ENCODE peak calls at places on chromosomes 11 and 22, in four cellular contexts. N is D721Med, L is KBM-7, F is transverse colon. A is an unnamed sample.

GRCh38 chr22:29679316-29679715 is 40.5 kb upstream of the CABP7 start:
- DNase-seq in L (no peak), N (no peak), F (no peak), A (no peak)

GRCh38 chr22:37349043-37349814 is 66.9 kb downstream of the CYTH4 start:
- DNase-seq in F (no peak), N (no peak), L (no peak), A (no peak)

GRCh38 chr11:96207459-96208449 is 135.2 kb downstream of the MAML2 start:
- DNase-seq in F (peak; percentile 52), L (peak; percentile 55), N (no peak), A (no peak)

GRCh38 chr11:68303982-68304780 is 8.2 kb upstream of the LRP5 start:
- DNase-seq in F (no peak), L (no peak), N (no peak), A (no peak)

GRCh38 chr11:36018967-36019596 is 75.2 kb downstream of the LDLRAD3 start:
- DNase-seq in L (no peak), N (no peak), F (no peak), A (no peak)

GRCh38 chr11:119460130-119460529 is 37.2 kb upstream of the THY1 start:
- DNase-seq in L (no peak), F (no peak), N (no peak), A (no peak)

GRCh38 chr11:108788565-108789199 is 123.8 kb downstream of the DDX10 start:
- DNase-seq in F (no peak), L (peak; percentile 22), N (no peak), A (peak; percentile 34)

GRCh38 chr11:82775736-82776346 is 42.2 kb upstream of the FAM181B start:
- DNase-seq in L (peak; percentile 65), N (no peak), F (peak; percentile 40), A (peak; percentile 55)

GRCh38 chr11:108223449-108224149 is 732 bp downstream of the ATM start:
- DNase-seq in F (no peak), L (peak; percentile 35), N (no peak), A (no peak)

GRCh38 chr11:73314121-73314948 is 6.3 kb downstream of the ARHGEF17 start:
- DNase-seq in F (peak; percentile 12), N (no peak), L (peak; percentile 35), A (no peak)

GRCh38 chr11:2298795-2299747 is 2.6 kb downstream of the C11orf21 start:
- DNase-seq in F (peak; percentile 44), L (no peak), N (no peak), A (no peak)

GRCh38 chr11:58023435-58023931 is at the start of gene OR9Q1:
- DNase-seq in F (no peak), L (no peak), N (no peak), A (no peak)

GRCh38 chr22:48754611-48755331 is 1072.9 kb downstream of the BRD1 start:
- DNase-seq in N (no peak), L (no peak), F (no peak), A (no peak)

GRCh38 chr11:61297741-61298140 is 2.6 kb upstream of the VWCE start:
- DNase-seq in N (no peak), L (peak; percentile 91), F (no peak), A (peak; percentile 71)

GRCh38 chr11:59174664-59175033 is 2.7 kb downstream of the DTX4 start:
- DNase-seq in F (peak; percentile 70), N (no peak), L (no peak), A (no peak)

GRCh38 chr11:114280696-114281095 is 15.5 kb upstream of the NNMT start:
- DNase-seq in N (no peak), F (no peak), L (peak; percentile 62), A (no peak)

GRCh38 chr22:38397189-38398097 is 57.6 kb downstream of the KCNJ4 start:
- DNase-seq in N (no peak), F (peak; percentile 59), L (peak; percentile 73), A (no peak)

GRCh38 chr22:28907311-28908008 is 24.1 kb downstream of the ZNRF3 start:
- DNase-seq in F (no peak), N (no peak), L (no peak), A (no peak)

GRCh38 chr22:49491726-49492125 is 335.9 kb downstream of the BRD1 start:
- DNase-seq in F (no peak), N (no peak), L (no peak), A (no peak)

GRCh38 chr22:19801340-19802000 is 40.9 kb downstream of the TBX1 start:
- DNase-seq in L (no peak), N (no peak), F (no peak), A (no peak)

GRCh38 chr11:15175780-15176179 is 61.1 kb downstream of the INSC start:
- DNase-seq in N (no peak), F (no peak), L (no peak), A (no peak)

GRCh38 chr11:125519865-125520834 is 24.1 kb upstream of the FEZ1 start:
- DNase-seq in L (no peak), F (no peak), N (no peak), A (no peak)

GRCh38 chr11:96317576-96317975 is 25.4 kb downstream of the MAML2 start:
- DNase-seq in F (no peak), L (no peak), N (no peak), A (no peak)

GRCh38 chr11:15893080-15893492 is 463.3 kb downstream of the SOX6 start:
- DNase-seq in N (no peak), L (no peak), F (no peak), A (no peak)

GRCh38 chr11:16925495-16926065 is 88.6 kb downstream of the PLEKHA7 start:
- DNase-seq in F (peak; percentile 55), N (peak; percentile 22), L (no peak), A (no peak)

GRCh38 chr11:44015624-44016007 is 32.2 kb upstream of the ACCSL start:
- DNase-seq in F (no peak), N (no peak), L (no peak), A (no peak)

GRCh38 chr22:36541831-36542391 is 12.9 kb upstream of the EIF3D start:
- DNase-seq in F (no peak), N (no peak), L (no peak), A (peak; percentile 45)

GRCh38 chr11:9028591-9028990 is 24.8 kb upstream of the NRIP3 start:
- DNase-seq in N (no peak), L (no peak), F (no peak), A (no peak)

GRCh38 chr22:19962909-19963806 is 21.5 kb upstream of the TXNRD2 start:
- DNase-seq in L (no peak), N (no peak), F (peak; percentile 93), A (no peak)

GRCh38 chr11:70796601-70797000 is 398.3 kb downstream of the CTTN start:
- DNase-seq in F (no peak), L (no peak), N (no peak), A (no peak)

GRCh38 chr11:109320595-109320994 is 101.4 kb upstream of the C11orf87 start:
- DNase-seq in F (no peak), N (no peak), L (no peak), A (no peak)

GRCh38 chr11:12066056-12066798 is 44.2 kb upstream of the MICAL2 start:
- DNase-seq in L (no peak), N (no peak), F (peak; percentile 38), A (no peak)